ENCODE peak calls at places on chromosomes 1 and 21, in six cellular contexts. R, B, H, T, J and O are unnamed samples.

GRCh38 chr1:3542635-3543034 is 68.7 kb downstream of the MEGF6 start:
- DNase-seq in R (no peak), B (no peak), H (no peak), T (no peak), J (no peak), O (no peak)

GRCh38 chr1:59635057-59635456 is 179.7 kb upstream of the HOOK1 start:
- DNase-seq in R (no peak), B (no peak), H (no peak), T (no peak), J (no peak), O (no peak)

GRCh38 chr1:42960693-42961559 is 2.3 kb upstream of the SLC2A1 start:
- DNase-seq in R (no peak), B (no peak), H (no peak), T (no peak), J (no peak), O (no peak)

GRCh38 chr1:33378976-33379375 is 51.9 kb downstream of the PHC2 start:
- DNase-seq in R (no peak), B (no peak), H (no peak), T (no peak), J (no peak), O (no peak)

GRCh38 chr1:8516278-8516777 is 198.4 kb downstream of the SLC45A1 start:
- DNase-seq in R (no peak), B (no peak), H (no peak), T (no peak), J (no peak), O (no peak)

GRCh38 chr1:89490389-89490788 is 34.2 kb upstream of the LRRC8B start:
- DNase-seq in R (no peak), B (no peak), H (no peak), T (no peak), J (no peak), O (no peak)

GRCh38 chr1:40901886-40902633 is 39.9 kb upstream of the CITED4 start:
- DNase-seq in R (peak), B (no peak), H (peak), T (no peak), J (peak), O (peak)

GRCh38 chr1:63632110-63632509 is 38.9 kb downstream of the PGM1 start:
- DNase-seq in R (peak), B (no peak), H (no peak), T (no peak), J (no peak), O (no peak)

GRCh38 chr1:232301246-232301645 is 328.7 kb downstream of the SIPA1L2 start:
- DNase-seq in R (no peak), B (no peak), H (no peak), T (no peak), J (no peak), O (no peak)

GRCh38 chr1:244896550-244896949 is 32.2 kb upstream of the HNRNPU start:
- DNase-seq in R (peak), B (no peak), H (peak), T (no peak), J (no peak), O (peak)

GRCh38 chr1:78333426-78334012 is 157.3 kb upstream of the PTGFR start:
- DNase-seq in R (peak), B (no peak), H (peak), T (no peak), J (no peak), O (peak)

GRCh38 chr1:206631085-206631509 is 4.2 kb upstream of the DYRK3 start:
- DNase-seq in R (peak), B (peak), H (peak), T (peak), J (peak), O (peak)

GRCh38 chr1:244353572-244354091 is 98.1 kb downstream of the ADSS2 start:
- DNase-seq in R (peak), B (no peak), H (peak), T (no peak), J (no peak), O (peak)

GRCh38 chr1:222555992-222556615 is 8.2 kb upstream of the HHIPL2 start:
- DNase-seq in R (peak), B (no peak), H (peak), T (no peak), J (no peak), O (no peak)

GRCh38 chr1:23977187-23977853 is 2.8 kb downstream of the SRSF10 start:
- DNase-seq in R (no peak), B (no peak), H (no peak), T (no peak), J (no peak), O (no peak)

GRCh38 chr21:28336299-28336698 is 656.4 kb downstream of the LTN1 start:
- DNase-seq in R (peak), B (no peak), H (peak), T (no peak), J (no peak), O (peak)

GRCh38 chr1:178311164-178311563 is 185.6 kb downstream of the CLEC20A start:
- DNase-seq in R (peak), B (no peak), H (no peak), T (no peak), J (no peak), O (no peak)

GRCh38 chr21:15122241-15122640 is 57.4 kb upstream of the NRIP1 start:
- DNase-seq in R (no peak), B (no peak), H (no peak), T (peak), J (peak), O (no peak)

GRCh38 chr1:221316491-221317056 is 425.3 kb downstream of the DUSP10 start:
- DNase-seq in R (peak), B (no peak), H (no peak), T (no peak), J (no peak), O (no peak)

GRCh38 chr1:119646521-119647227 is 1.4 kb downstream of the ZNF697 start:
- DNase-seq in R (peak), B (no peak), H (peak), T (no peak), J (no peak), O (no peak)

GRCh38 chr1:184270556-184270955 is 116.3 kb upstream of the C1orf21 start:
- DNase-seq in R (peak), B (no peak), H (peak), T (no peak), J (no peak), O (no peak)

GRCh38 chr1:69794831-69795230 is 227.1 kb downstream of the LRRC7 start:
- DNase-seq in R (peak), B (no peak), H (peak), T (no peak), J (no peak), O (no peak)

GRCh38 chr1:7455796-7456568 is 315.1 kb upstream of the VAMP3 start:
- DNase-seq in R (no peak), B (no peak), H (no peak), T (no peak), J (no peak), O (no peak)

GRCh38 chr1:116020668-116021272 is 44.5 kb downstream of the SLC22A15 start:
- DNase-seq in R (peak), B (peak), H (peak), T (peak), J (peak), O (peak)